ENCODE peak calls at places on chromosome 10, in eight cellular contexts. F, J, O, A, X, G, V and Q are unnamed samples.
A peak's percentile ranks its signal among the peaks of the same experiment; 100 is the strongest.

GRCh38 chr10:6990891-6991290 is 410.8 kb upstream of the PRKCQ start:
- DNase-seq in F (no peak), J (no peak), O (no peak), A (no peak), X (no peak), G (no peak), V (no peak), Q (no peak)

GRCh38 chr10:21524526-21525366 is 736 bp downstream of the SKIDA1 start:
- DNase-seq in F (peak; percentile 60), J (no peak), O (peak; percentile 67), A (peak; percentile 82), X (no peak), G (peak; percentile 75), V (no peak), Q (no peak)

GRCh38 chr10:102801496-102801895 is 35.7 kb downstream of the CYP17A1 start:
- DNase-seq in F (no peak), J (no peak), O (no peak), A (no peak), X (no peak), G (peak; percentile 37), V (no peak), Q (no peak)

GRCh38 chr10:123995461-123996131 is 97.8 kb downstream of the CHST15 start:
- DNase-seq in F (peak; percentile 71), J (peak; percentile 55), O (peak; percentile 66), A (peak; percentile 90), X (no peak), G (peak; percentile 31), V (no peak), Q (no peak)

GRCh38 chr10:47088656-47089354 is 177.6 kb downstream of the PTPN20 start:
- DNase-seq in F (no peak), J (no peak), O (no peak), A (no peak), X (no peak), G (no peak), V (no peak), Q (no peak)

GRCh38 chr10:125201791-125202622 is 41.6 kb upstream of the CTBP2 start:
- DNase-seq in F (no peak), J (no peak), O (no peak), A (no peak), X (no peak), G (no peak), V (no peak), Q (no peak)

GRCh38 chr10:26612151-26612915 is 85.2 kb upstream of the PDSS1 start:
- DNase-seq in F (no peak), J (no peak), O (no peak), A (no peak), X (no peak), G (no peak), V (no peak), Q (no peak)

GRCh38 chr10:46077141-46077554 is 31.1 kb upstream of the MSMB start:
- DNase-seq in F (no peak), J (no peak), O (peak; percentile 12), A (no peak), X (no peak), G (no peak), V (no peak), Q (no peak)

GRCh38 chr10:116184448-116184794 is 88.6 kb downstream of the GFRA1 start:
- DNase-seq in F (no peak), J (no peak), O (no peak), A (no peak), X (no peak), G (no peak), V (no peak), Q (no peak)

GRCh38 chr10:34045571-34046190 is 711.2 kb upstream of the NRP1 start:
- DNase-seq in F (no peak), J (no peak), O (peak; percentile 16), A (peak; percentile 38), X (no peak), G (no peak), V (no peak), Q (no peak)

GRCh38 chr10:50291261-50291850 is 40.0 kb upstream of the ASAH2 start:
- DNase-seq in F (no peak), J (no peak), O (peak; percentile 23), A (peak; percentile 36), X (peak; percentile 64), G (peak; percentile 18), V (no peak), Q (no peak)

GRCh38 chr10:89633484-89633883 is 11.6 kb downstream of the PANK1 start:
- DNase-seq in F (no peak), J (peak; percentile 63), O (peak; percentile 91), A (peak; percentile 76), X (no peak), G (no peak), V (no peak), Q (no peak)

GRCh38 chr10:116120688-116121087 is 152.3 kb downstream of the GFRA1 start:
- DNase-seq in F (no peak), J (no peak), O (no peak), A (no peak), X (peak; percentile 27), G (no peak), V (no peak), Q (no peak)

GRCh38 chr10:47025540-47026300 is 114.5 kb downstream of the PTPN20 start:
- DNase-seq in F (no peak), J (no peak), O (peak; percentile 72), A (peak; percentile 94), X (no peak), G (no peak), V (peak; percentile 9), Q (no peak)

GRCh38 chr10:131310054-131310903 is 1.2 kb downstream of the TCERG1L start:
- DNase-seq in F (no peak), J (no peak), O (no peak), A (peak; percentile 25), X (no peak), G (no peak), V (no peak), Q (no peak)

GRCh38 chr10:97647556-97647955 is 7.1 kb downstream of the PI4K2A start:
- DNase-seq in F (no peak), J (no peak), O (peak; percentile 57), A (peak; percentile 71), X (no peak), G (no peak), V (no peak), Q (no peak)

GRCh38 chr10:52779541-52780390 is 7.2 kb upstream of the MBL2 start:
- DNase-seq in F (peak; percentile 79), J (peak; percentile 15), O (peak; percentile 53), A (peak; percentile 69), X (peak; percentile 62), G (peak; percentile 70), V (peak; percentile 73), Q (peak; percentile 55)

DNA sequence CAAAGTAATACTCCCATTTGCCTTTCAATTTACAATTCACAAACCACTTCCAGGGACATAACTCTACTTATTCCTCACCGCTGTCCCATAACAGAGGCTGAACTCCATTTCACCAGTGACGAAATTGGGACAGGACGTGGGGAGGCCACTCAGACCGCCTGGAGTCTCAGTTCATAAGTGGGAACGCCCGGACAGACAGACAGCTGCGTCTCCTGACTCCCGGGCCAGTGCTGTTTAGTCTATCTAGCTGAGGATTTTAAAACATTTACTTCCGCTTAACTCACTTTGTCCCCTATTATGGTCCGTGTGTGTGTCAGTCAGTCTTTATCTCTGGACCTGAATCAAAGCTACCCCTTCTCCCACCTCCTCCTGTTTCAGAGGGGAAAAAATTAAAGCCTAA is 67.4 kb upstream of the ZNF438 start:
- DNase-seq in F (no peak), J (no peak), O (peak; percentile 80), A (no peak), X (no peak), G (no peak), V (no peak), Q (no peak)
- H3K27ac ChIP-seq in F (no peak overlapping the region), J (no peak overlapping the region), O (peak overlapping the region; percentile 22), A (no peak overlapping the region), X (no peak overlapping the region), G (no peak overlapping the region), V (no peak overlapping the region), Q (no peak overlapping the region)

GRCh38 chr10:86244296-86244695 is 122.3 kb downstream of the GRID1 start:
- DNase-seq in F (no peak), J (no peak), O (no peak), A (no peak), X (no peak), G (no peak), V (no peak), Q (no peak)

GRCh38 chr10:86246279-86246940 is 120.2 kb downstream of the GRID1 start:
- DNase-seq in F (no peak), J (no peak), O (no peak), A (no peak), X (no peak), G (no peak), V (no peak), Q (no peak)

GRCh38 chr10:86242761-86243160 is 123.8 kb downstream of the GRID1 start:
- DNase-seq in F (no peak), J (no peak), O (no peak), A (no peak), X (no peak), G (no peak), V (no peak), Q (no peak)

GRCh38 chr10:86244995-86245394 is 121.6 kb downstream of the GRID1 start:
- DNase-seq in F (no peak), J (no peak), O (no peak), A (no peak), X (no peak), G (no peak), V (no peak), Q (no peak)

GRCh38 chr10:86243651-86244155 is 122.9 kb downstream of the GRID1 start:
- DNase-seq in F (no peak), J (no peak), O (no peak), A (no peak), X (no peak), G (no peak), V (no peak), Q (no peak)
- H3K27ac ChIP-seq in F (no peak overlapping the region), J (no peak overlapping the region), O (no peak overlapping the region), A (no peak overlapping the region), X (no peak overlapping the region), G (no peak overlapping the region), V (no peak overlapping the region), Q (no peak overlapping the region)

DNA sequence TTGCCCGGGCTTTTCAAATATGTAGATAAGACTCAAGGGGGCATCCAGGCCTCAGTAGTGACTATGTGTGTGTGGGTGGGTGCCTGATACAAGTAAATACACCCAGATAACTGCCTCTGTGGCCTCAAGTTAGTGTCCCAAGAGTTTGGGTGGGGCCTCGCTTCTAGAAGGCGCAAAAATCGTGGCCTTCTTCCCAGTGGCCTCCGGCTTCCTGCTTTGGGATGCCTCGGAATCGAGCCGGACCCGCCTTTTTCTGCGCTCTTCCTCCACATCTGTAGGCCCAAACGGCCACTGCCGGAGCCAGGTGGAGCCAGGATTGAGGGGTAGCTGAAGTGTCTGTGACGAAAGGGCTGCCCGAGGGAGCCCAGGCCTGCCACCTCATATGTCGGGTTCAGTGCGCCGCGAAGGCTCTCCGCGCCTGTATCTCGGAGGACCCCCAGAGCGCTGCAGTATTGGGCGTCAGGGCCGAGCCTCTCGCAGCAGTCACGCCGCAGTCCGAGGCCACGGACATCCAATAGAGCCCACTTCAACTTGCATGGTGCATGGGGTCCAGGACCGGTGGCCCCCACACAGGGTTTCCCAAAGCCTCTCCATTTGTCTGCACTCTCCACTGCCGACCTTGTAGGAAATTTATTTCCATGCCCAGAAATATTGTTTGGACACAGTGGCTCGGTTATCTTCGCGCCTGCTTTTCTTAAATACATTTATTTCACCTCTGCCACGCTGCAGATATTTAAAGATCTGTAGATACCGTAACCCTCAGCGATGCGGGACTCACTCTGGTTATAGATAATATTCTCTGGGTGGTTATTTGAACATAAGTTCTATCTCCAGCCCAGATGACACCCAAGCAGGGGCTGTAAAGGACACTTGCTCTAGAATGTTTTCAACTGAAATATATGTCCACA is 4.8 kb upstream of the ZNF503 start:
- DNase-seq in F (no peak), J (no peak), O (no peak), A (no peak), X (no peak), G (no peak), V (peak; percentile 25), Q (no peak)
- H3K27ac ChIP-seq in F (no peak overlapping the region), J (no peak overlapping the region), O (no peak overlapping the region), A (no peak overlapping the region), X (no peak overlapping the region), G (no peak overlapping the region), V (peak overlapping the region; percentile 97), Q (no peak overlapping the region)

GRCh38 chr10:3893102-3893473 is 108.1 kb upstream of the KLF6 start:
- DNase-seq in F (no peak), J (no peak), O (no peak), A (no peak), X (no peak), G (no peak), V (no peak), Q (no peak)
- H3K27ac ChIP-seq in F (no peak overlapping the region), J (no peak overlapping the region), O (no peak overlapping the region), A (no peak overlapping the region), X (no peak overlapping the region), G (peak overlapping the region; percentile 81), V (no peak overlapping the region), Q (no peak overlapping the region)